ENCODE peak calls at places on chromosomes 1 and 21, in ten cellular contexts. H is heart left ventricle; O is iris pigment epithelial cell; X is putamen; J is activated naive CD4-positive, alpha-beta T cell; D is ACHN; B is right cardiac atrium; K is AG08396; I is NCI-H1436; U is PC-3. Z is an unnamed sample.

GRCh38 chr1:94980049-94980908 is 53.4 kb upstream of the CNN3 start:
- DNase-seq in X (no peak), H (no peak), D (no peak), K (no peak), J (no peak), O (peak; percentile 72), U (no peak), B (no peak), I (no peak), Z (peak; percentile 80)

GRCh38 chr1:39491146-39491921 is at the start of gene BMP8A:
- DNase-seq in K (peak; percentile 81), U (peak; percentile 61), J (peak; percentile 35), H (peak; percentile 51), I (peak; percentile 62), D (peak; percentile 53), B (peak; percentile 60), X (no peak), O (peak; percentile 52), Z (no peak)

GRCh38 chr1:203075249-203076030 is 10.4 kb downstream of the MYOG start:
- DNase-seq in B (no peak), U (no peak), D (no peak), J (no peak), X (no peak), O (no peak), I (no peak), K (no peak), H (no peak), Z (no peak)

GRCh38 chr1:228289239-228289849 is 81.5 kb downstream of the OBSCN start:
- DNase-seq in U (no peak), B (no peak), D (no peak), J (no peak), O (no peak), I (no peak), H (no peak), K (no peak), X (no peak), Z (no peak)

GRCh38 chr1:222798111-222798510 is 16.7 kb upstream of the DISP1 start:
- DNase-seq in B (no peak), O (peak; percentile 52), X (no peak), I (no peak), H (no peak), K (peak; percentile 20), D (peak; percentile 91), J (no peak), U (peak; percentile 95), Z (peak; percentile 21)

GRCh38 chr21:43634618-43635017 is 24.7 kb downstream of the HSF2BP start:
- DNase-seq in U (no peak), J (no peak), K (no peak), I (no peak), X (no peak), H (no peak), B (no peak), O (peak; percentile 30), D (no peak), Z (peak; percentile 74)

GRCh38 chr1:3313579-3313955 is 140.9 kb upstream of the ARHGEF16 start:
- DNase-seq in K (peak; percentile 88), H (peak; percentile 88), U (peak; percentile 29), O (peak; percentile 93), X (peak; percentile 74), I (no peak), B (peak; percentile 96), J (no peak), D (no peak), Z (peak; percentile 95)

GRCh38 chr21:24076179-24076578 is 1531.1 kb downstream of the MRPL39 start:
- DNase-seq in D (peak; percentile 0), X (peak; percentile 9), K (no peak), U (peak; percentile 20), B (no peak), J (no peak), H (no peak), I (no peak), O (peak; percentile 9), Z (no peak)

GRCh38 chr1:50955116-50955515 is 5.0 kb downstream of the FAF1 start:
- DNase-seq in J (no peak), D (no peak), U (no peak), O (peak; percentile 13), H (no peak), K (no peak), I (no peak), X (no peak), B (no peak), Z (no peak)

Z was measured in AG10803.